ENCODE peak calls at places on chromosomes 5 and 9, in seven cellular contexts. R, G, D, I, X, M and F are unnamed samples.
A peak's percentile ranks its signal among the peaks of the same experiment; 100 is the strongest.

GRCh38 chr9:81613002-81613750 is 76.2 kb downstream of the TLE1 start:
- DNase-seq in M (no peak), X (no peak), I (peak; percentile 79), G (no peak), R (no peak), D (peak; percentile 60), F (peak; percentile 76)

GRCh38 chr5:13866792-13867191 is 77.7 kb downstream of the DNAH5 start:
- DNase-seq in D (no peak), M (peak; percentile 4), I (no peak), R (no peak), G (no peak), X (peak; percentile 35), F (no peak)

GRCh38 chr5:9817819-9818218 is 187.7 kb upstream of the TAS2R1 start:
- DNase-seq in M (no peak), I (no peak), R (no peak), G (no peak), D (no peak), X (no peak), F (no peak)

GRCh38 chr5:6736106-6736505 is 22.9 kb downstream of the TENT4A start:
- DNase-seq in D (no peak), X (no peak), R (no peak), G (no peak), M (no peak), I (no peak), F (no peak)

GRCh38 chr9:36542355-36542754 is 30.3 kb upstream of the MELK start:
- DNase-seq in X (no peak), I (no peak), G (no peak), M (no peak), D (no peak), R (no peak), F (no peak)

GRCh38 chr5:146009020-146009419 is 72.6 kb downstream of the SH3RF2 start:
- DNase-seq in G (no peak), M (no peak), X (no peak), D (no peak), I (no peak), R (no peak), F (no peak)

GRCh38 chr5:139397921-139398320 is 3.0 kb upstream of the PROB1 start:
- DNase-seq in X (no peak), R (no peak), D (no peak), I (peak; percentile 32), G (no peak), M (no peak), F (no peak)

GRCh38 chr5:29697786-29698414 is 1495.6 kb upstream of the CDH6 start:
- DNase-seq in G (peak; percentile 60), D (no peak), I (no peak), M (no peak), R (peak; percentile 34), X (no peak), F (no peak)

GRCh38 chr5:162485666-162486292 is 418.2 kb downstream of the GABRG2 start:
- DNase-seq in G (no peak), D (no peak), I (no peak), R (no peak), X (peak; percentile 5), M (no peak), F (no peak)

GRCh38 chr9:120852240-120853018 is 9.7 kb upstream of the PSMD5 start:
- DNase-seq in D (no peak), X (no peak), G (no peak), R (no peak), M (no peak), I (no peak), F (no peak)

GRCh38 chr9:129835860-129836223 is 584 bp downstream of the USP20 start:
- DNase-seq in X (peak; percentile 26), M (peak; percentile 43), G (no peak), I (no peak), D (no peak), R (no peak), F (no peak)

GRCh38 chr9:121266906-121267650 is 884 bp upstream of the GSN start:
- DNase-seq in D (peak; percentile 57), G (no peak), M (peak; percentile 52), X (no peak), I (peak; percentile 50), R (no peak), F (no peak)

GRCh38 chr5:160357861-160358411 is 12.5 kb downstream of the C1QTNF2 start:
- DNase-seq in R (no peak), I (peak; percentile 58), X (no peak), G (no peak), D (peak; percentile 43), M (peak; percentile 17), F (no peak)

GRCh38 chr5:83197326-83197725 is 120.0 kb downstream of the XRCC4 start:
- DNase-seq in I (no peak), X (no peak), G (peak; percentile 55), M (no peak), R (peak; percentile 55), D (no peak), F (no peak)

GRCh38 chr9:98222885-98223640 is 30.6 kb upstream of the CORO2A start:
- DNase-seq in G (no peak), X (no peak), M (no peak), I (no peak), D (no peak), R (no peak), F (no peak)

GRCh38 chr9:136707011-136707410 is 5.4 kb upstream of the DIPK1B start:
- DNase-seq in X (no peak), I (no peak), R (no peak), D (no peak), G (no peak), M (no peak), F (no peak)

GRCh38 chr9:82273121-82273520 is 284.5 kb downstream of the SPATA31D1 start:
- DNase-seq in R (no peak), M (no peak), I (no peak), D (no peak), G (no peak), X (no peak), F (no peak)

GRCh38 chr5:68068204-68068603 is 147.4 kb upstream of the PIK3R1 start:
- DNase-seq in D (no peak), M (no peak), G (no peak), R (no peak), I (no peak), X (no peak), F (no peak)

GRCh38 chr9:121599186-121599871 is 52.1 kb upstream of the DAB2IP start:
- DNase-seq in I (peak; percentile 93), M (peak; percentile 46), G (no peak), D (peak; percentile 67), X (no peak), R (peak; percentile 24), F (no peak)

GRCh38 chr5:173627860-173628392 is 11.5 kb upstream of the BOD1 start:
- DNase-seq in D (no peak), G (no peak), I (no peak), M (peak; percentile 75), R (no peak), X (no peak), F (no peak)

GRCh38 chr9:121298689-121299112 is 30.7 kb downstream of the GSN start:
- DNase-seq in R (no peak), M (no peak), I (peak; percentile 70), G (no peak), D (peak; percentile 67), X (no peak), F (no peak)

GRCh38 chr5:29963956-29964355 is 1229.5 kb upstream of the CDH6 start:
- DNase-seq in R (no peak), D (no peak), G (no peak), I (no peak), M (no peak), X (no peak), F (no peak)

GRCh38 chr5:92505145-92505544 is 1075.9 kb downstream of the NR2F1-AS1 start:
- DNase-seq in X (no peak), R (no peak), D (no peak), G (no peak), M (no peak), I (no peak), F (no peak)

GRCh38 chr5:115571441-115571878 is 26.9 kb upstream of the FEM1C start:
- DNase-seq in X (no peak), R (no peak), D (no peak), M (peak; percentile 78), G (peak; percentile 7), I (no peak), F (no peak)

GRCh38 chr5:178450121-178450631 is 140.0 kb downstream of the COL23A1 start:
- DNase-seq in G (no peak), D (no peak), I (no peak), X (no peak), R (no peak), M (no peak), F (no peak)

GRCh38 chr9:107190031-107190935 is 92.8 kb upstream of the RAD23B start:
- DNase-seq in R (peak; percentile 80), G (peak; percentile 73), I (no peak), D (no peak), M (no peak), X (no peak), F (no peak)

GRCh38 chr5:5141625-5142527 is 1.7 kb downstream of the ADAMTS16 start:
- DNase-seq in G (peak; percentile 11), D (peak; percentile 40), M (peak; percentile 42), I (no peak), X (peak; percentile 71), R (peak; percentile 84), F (peak; percentile 66)

GRCh38 chr5:65970481-65971367 is 44.3 kb downstream of the ERBIN start:
- DNase-seq in D (no peak), R (no peak), M (no peak), X (peak; percentile 21), G (no peak), I (peak; percentile 60), F (no peak)

GRCh38 chr9:132578367-132578932 is 4.0 kb upstream of the BARHL1 start:
- DNase-seq in X (no peak), R (no peak), D (no peak), G (no peak), M (no peak), I (no peak), F (no peak)

GRCh38 chr9:27801511-27801910 is 228.2 kb upstream of the C9orf72 start:
- DNase-seq in X (no peak), G (no peak), I (no peak), D (no peak), M (no peak), R (no peak), F (no peak)

GRCh38 chr9:111016046-111017026 is 21.9 kb downstream of the LPAR1 start:
- DNase-seq in G (no peak), D (no peak), X (peak; percentile 42), R (peak; percentile 5), I (no peak), M (no peak), F (no peak)

GRCh38 chr5:168047043-168047668 is 244.3 kb upstream of the WWC1 start:
- DNase-seq in X (peak; percentile 52), G (peak; percentile 39), M (peak; percentile 50), D (no peak), R (peak; percentile 52), I (no peak), F (no peak)

GRCh38 chr5:133825631-133826289 is 142.7 kb downstream of the C5orf15 start:
- DNase-seq in M (no peak), R (peak; percentile 26), X (peak; percentile 66), D (no peak), I (peak; percentile 71), G (no peak), F (no peak)

GRCh38 chr5:111143910-111144309 is 51.8 kb downstream of the WDR36 start:
- DNase-seq in D (peak; percentile 37), X (peak; percentile 19), G (no peak), M (no peak), I (peak; percentile 63), R (no peak), F (no peak)

GRCh38 chr5:73443725-73444498 is 4.7 kb downstream of the FOXD1 start:
- DNase-seq in G (peak; percentile 27), X (no peak), M (no peak), D (no peak), I (no peak), R (no peak), F (no peak)

GRCh38 chr9:13443380-13444271 is 164.1 kb upstream of the MPDZ start:
- DNase-seq in X (no peak), R (peak; percentile 81), M (peak; percentile 38), I (peak; percentile 32), G (peak; percentile 81), D (no peak), F (no peak)

GRCh38 chr9:4615251-4615650 is 46.8 kb upstream of the PLPP6 start:
- DNase-seq in G (no peak), D (peak; percentile 32), I (no peak), M (no peak), X (no peak), R (no peak), F (no peak)